ENCODE peak calls at places on chromosomes 11 and 22, in four cellular contexts. M, U, O and W are unnamed samples.

GRCh38 chr22:24053481-24054226 is 42.5 kb downstream of the CABIN1 start:
- DNase-seq in M (no peak), U (no peak), O (peak; percentile 15), W (no peak)

GRCh38 chr11:130782361-130783221 is 133.7 kb downstream of the SNX19 start:
- DNase-seq in U (no peak), O (no peak), M (peak; percentile 52), W (no peak)

GRCh38 chr22:26064048-26064447 is 105.2 kb upstream of the SEZ6L start:
- DNase-seq in U (no peak), M (no peak), O (no peak), W (no peak)

GRCh38 chr22:22945195-22945594 is 57.6 kb downstream of the IGLL5 start:
- DNase-seq in O (no peak), U (no peak), M (no peak), W (no peak)

GRCh38 chr22:43183496-43184263 is 3.3 kb downstream of the TTLL12 start:
- DNase-seq in M (peak; percentile 64), O (no peak), U (no peak), W (peak; percentile 77)

GRCh38 chr22:43433904-43434600 is 22.2 kb downstream of the MPPED1 start:
- DNase-seq in U (no peak), M (no peak), O (no peak), W (no peak)

GRCh38 chr11:17734418-17734911 is at the start of gene KCNC1:
- DNase-seq in U (peak; percentile 47), O (no peak), M (peak; percentile 34), W (peak; percentile 21)

GRCh38 chr22:20591660-20592310 is 84.4 kb downstream of the MED15 start:
- DNase-seq in O (no peak), M (peak; percentile 13), U (no peak), W (peak; percentile 86)

GRCh38 chr22:46614070-46614931 is 5.9 kb upstream of the GRAMD4 start:
- DNase-seq in O (peak; percentile 70), M (no peak), U (no peak), W (no peak)

GRCh38 chr11:117220999-117221774 is 10.7 kb downstream of the PCSK7 start:
- DNase-seq in M (no peak), U (no peak), O (no peak), W (no peak)

GRCh38 chr11:123408619-123409455 is 21.2 kb upstream of the GRAMD1B start:
- DNase-seq in U (no peak), O (no peak), M (no peak), W (no peak)

GRCh38 chr22:25766418-25766817 is 24.4 kb downstream of the MYO18B start:
- DNase-seq in U (no peak), M (no peak), O (no peak), W (no peak)

GRCh38 chr11:128718064-128718463 is 24.2 kb downstream of the FLI1 start:
- DNase-seq in M (no peak), U (no peak), O (no peak), W (no peak)

GRCh38 chr22:36039125-36039524 is 10.5 kb upstream of the RBFOX2 start:
- DNase-seq in U (no peak), M (no peak), O (no peak), W (no peak)

GRCh38 chr22:25645266-25645665 is 80.8 kb downstream of the GRK3 start:
- DNase-seq in O (no peak), M (peak; percentile 49), U (no peak), W (no peak)

GRCh38 chr11:5698281-5698680 is 8.7 kb downstream of the TRIM22 start:
- DNase-seq in M (no peak), U (no peak), O (no peak), W (no peak)

GRCh38 chr11:46277623-46278386 is at the start of gene CREB3L1:
- DNase-seq in O (no peak), U (no peak), M (no peak), W (peak; percentile 79)

GRCh38 chr11:12598330-12599256 is 75.6 kb upstream of the TEAD1 start:
- DNase-seq in M (peak; percentile 59), O (no peak), U (no peak), W (no peak)

GRCh38 chr22:49448546-49448945 is 379.1 kb downstream of the BRD1 start:
- DNase-seq in O (no peak), M (no peak), U (no peak), W (no peak)

GRCh38 chr11:44797886-44798683 is 71.3 kb downstream of the TSPAN18 start:
- DNase-seq in U (no peak), O (no peak), M (peak; percentile 15), W (no peak)

DNA sequence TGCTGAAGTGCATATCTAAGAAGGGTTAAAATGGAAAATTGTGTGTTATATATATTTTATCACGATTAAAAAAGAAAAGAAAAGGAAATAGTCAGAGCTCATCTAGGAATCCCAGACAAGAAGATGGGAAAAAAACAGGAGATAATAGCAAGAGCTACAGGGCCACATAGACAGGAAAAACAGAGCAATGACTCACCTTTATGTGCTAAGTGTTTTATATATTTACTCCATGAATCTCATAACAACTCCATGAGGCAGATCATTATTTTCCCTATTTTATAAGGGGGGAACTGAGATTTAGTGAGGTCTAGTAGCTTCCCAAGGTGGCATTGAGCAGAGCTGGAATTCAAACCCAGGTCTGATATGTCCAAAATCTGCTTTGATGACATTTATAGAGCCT is 18.1 kb upstream of the ELF5 start:
- DNase-seq in O (no peak), M (no peak), U (no peak), W (no peak)
- TF ChIP-seq ELK1 in O (no peak), M (no peak), U (no peak), W (no peak)

DNA sequence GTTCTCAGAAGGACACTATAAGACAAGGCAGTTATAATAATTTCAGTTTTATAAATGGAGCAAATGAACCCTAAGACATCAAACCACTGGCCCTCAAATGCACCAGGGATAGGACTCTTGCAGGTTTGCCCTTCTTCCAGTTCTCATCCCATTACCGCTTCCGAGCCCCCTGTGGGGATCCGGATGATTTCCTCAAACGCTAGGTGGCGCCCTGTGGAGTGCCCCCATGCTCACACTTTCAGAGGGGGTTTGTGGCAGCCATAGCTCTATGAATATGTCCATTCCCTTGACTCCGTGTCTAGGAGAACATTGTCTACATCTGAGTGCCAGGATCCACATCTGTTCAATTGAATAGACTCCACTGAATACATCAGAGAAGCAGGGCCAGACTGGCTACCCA is 816.3 kb downstream of the NTM start:
- DNase-seq in U (no peak), M (no peak), O (no peak), W (peak; percentile 9)
- TF ChIP-seq SMC3 in U (no peak), M (no peak), O (peak; percentile 15), W (no peak)

DNA sequence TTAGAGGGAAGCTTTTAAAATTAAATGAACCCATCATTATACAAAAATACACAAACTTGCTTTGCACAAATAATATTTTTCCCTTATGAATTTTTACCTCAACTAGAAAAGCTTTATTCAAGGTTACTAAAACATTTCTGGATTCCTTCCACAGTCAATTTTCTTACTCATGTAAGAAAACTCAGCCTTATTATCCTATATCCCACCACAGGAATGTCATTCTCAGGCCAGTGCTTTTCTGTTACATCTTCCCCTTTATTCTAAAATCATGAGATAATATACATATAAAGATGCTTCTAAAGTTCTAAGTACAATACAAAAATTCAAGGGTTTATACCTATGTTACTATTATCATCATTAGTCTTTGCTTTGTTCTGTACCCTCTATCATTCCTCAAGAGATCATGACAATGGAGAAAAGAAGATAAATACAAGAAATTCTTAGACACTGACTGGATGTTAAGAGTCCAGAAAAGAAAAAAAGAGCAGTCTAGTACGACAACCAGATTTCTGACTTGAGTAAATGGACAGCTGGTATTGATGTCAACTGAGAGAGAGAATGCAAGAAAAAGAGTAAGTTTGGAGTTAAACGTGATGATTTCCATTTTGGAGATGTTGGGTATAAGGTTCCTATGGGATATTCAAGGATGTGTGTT is 60.3 kb downstream of the MTMR2 start:
- DNase-seq in O (no peak), M (peak; percentile 89), U (no peak), W (no peak)
- TF ChIP-seq ELK1 in O (no peak), M (no peak), U (no peak), W (no peak)

DNA sequence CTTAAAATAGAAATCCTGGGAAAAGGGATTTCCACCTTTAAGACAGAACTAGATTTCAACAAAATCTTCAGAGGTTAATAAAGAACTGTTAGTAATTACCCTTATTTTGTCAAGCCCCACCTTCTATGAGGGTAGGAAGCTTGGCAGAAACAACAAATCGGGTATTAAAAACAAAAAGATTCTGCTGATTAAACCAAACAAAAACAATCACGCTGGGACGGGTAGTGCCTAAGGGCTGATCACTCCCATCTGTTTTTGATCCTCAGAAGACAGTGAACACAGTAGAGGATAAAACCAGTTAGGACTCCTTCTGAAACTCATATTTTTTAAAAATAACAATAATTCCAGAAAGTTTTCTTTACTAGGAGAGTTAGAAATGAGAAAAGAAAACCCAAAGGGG is 441.3 kb upstream of the API5 start:
- DNase-seq in M (no peak), O (no peak), U (no peak), W (no peak)
- TF ChIP-seq SMC3 in M (no peak), O (no peak), U (no peak), W (no peak)

DNA sequence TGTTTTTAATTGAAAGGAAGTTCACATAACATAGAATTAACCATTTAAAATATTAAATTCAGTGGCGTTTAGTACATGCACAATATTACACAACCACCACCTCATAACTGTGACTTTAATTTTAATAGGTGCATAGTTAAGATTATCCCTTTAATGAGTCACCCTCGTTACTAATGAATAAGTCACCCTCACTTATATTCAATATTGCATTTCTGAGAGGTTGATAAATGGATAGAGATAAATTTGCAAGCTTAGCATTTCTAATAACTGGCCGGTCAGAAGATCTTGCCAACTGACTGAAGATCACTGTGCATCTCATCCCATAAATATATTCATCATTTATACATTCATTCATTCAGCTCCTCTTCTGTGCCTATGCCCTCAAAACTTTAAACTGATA is 243.7 kb downstream of the TTC28 start:
- DNase-seq in U (no peak), M (no peak), O (no peak), W (no peak)
- TF ChIP-seq ELK1 in U (no peak), M (no peak), O (no peak), W (no peak)

GRCh38 chr22:19271856-19272535 is 19.5 kb downstream of the CLTCL1 start:
- DNase-seq in O (no peak), U (peak; percentile 26), M (peak; percentile 74), W (no peak)
- TF ChIP-seq SMC3 in O (no peak), U (no peak), M (no peak), W (no peak)

GRCh38 chr11:73760066-73760679 is 701 bp downstream of the RAB6A start:
- DNase-seq in M (peak; percentile 11), O (no peak), U (peak; percentile 59), W (peak; percentile 56)
- TF ChIP-seq ELK1 in M (no peak), O (no peak), U (no peak), W (no peak)

DNA sequence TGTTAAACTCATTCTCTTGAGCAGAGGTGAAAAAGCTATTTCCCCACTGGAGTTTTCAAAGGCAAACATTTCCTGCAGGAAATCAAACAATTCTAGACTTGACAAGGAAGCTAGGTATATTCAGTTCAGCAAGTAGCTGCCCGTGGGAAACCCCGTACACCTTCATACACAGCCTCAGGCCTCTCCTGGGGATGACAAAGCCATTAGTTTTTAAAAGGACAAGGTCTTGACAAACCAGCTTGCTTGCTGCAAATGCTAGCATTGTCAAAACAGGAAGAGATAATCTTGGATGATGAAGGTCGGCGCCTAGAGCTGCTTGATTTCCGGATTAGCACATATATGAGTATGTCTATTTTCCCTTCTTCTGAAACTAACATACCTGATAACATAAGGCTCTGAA is 1630.8 kb upstream of the TENM4 start:
- DNase-seq in O (no peak), M (no peak), U (no peak), W (no peak)
- TF ChIP-seq SMC3 in O (no peak), M (no peak), U (no peak), W (no peak)